ENCODE peak calls at places on chromosomes 1 and 21, in five cellular contexts. Q is fibroblast of the aortic adventitia, D is PC-3, S is MM.1S, K is HFF-Myc. P is an unnamed sample.

GRCh38 chr21:28156590-28156989 is 836.1 kb downstream of the LTN1 start:
- DNase-seq in Q (no peak), D (peak), S (no peak), K (no peak), P (no peak)

GRCh38 chr1:62012821-62013220 is 181.8 kb upstream of the L1TD1 start:
- DNase-seq in Q (no peak), D (no peak), S (no peak), K (no peak), P (no peak)

GRCh38 chr1:184986250-184986649 is 11.9 kb upstream of the NIBAN1 start:
- DNase-seq in Q (peak), D (peak), S (no peak), K (no peak), P (no peak)

GRCh38 chr1:66415830-66416229 is 118.1 kb upstream of the SGIP1 start:
- DNase-seq in Q (no peak), D (no peak), S (no peak), K (no peak), P (no peak)

GRCh38 chr1:71448444-71448843 is 367.6 kb upstream of the ZRANB2 start:
- DNase-seq in Q (no peak), D (no peak), S (no peak), K (no peak), P (no peak)

GRCh38 chr1:1629430-1630190 is 2.4 kb upstream of the MMP23B start:
- DNase-seq in Q (no peak), D (no peak), S (no peak), K (no peak), P (peak)

GRCh38 chr1:112849425-112849966 is 106.5 kb downstream of the SLC16A1 start:
- DNase-seq in Q (no peak), D (peak), S (no peak), K (no peak), P (no peak)

GRCh38 chr1:905071-905749 is 18.5 kb upstream of the SAMD11 start:
- DNase-seq in Q (no peak), D (no peak), S (no peak), K (no peak), P (peak)

GRCh38 chr1:43522776-43523480 is 7.8 kb upstream of the PTPRF start:
- DNase-seq in Q (peak), D (peak), S (no peak), K (peak), P (no peak)

GRCh38 chr21:15174923-15175322 is 110.1 kb upstream of the NRIP1 start:
- DNase-seq in Q (no peak), D (no peak), S (no peak), K (no peak), P (no peak)

GRCh38 chr1:58885998-58886397 is 102.2 kb upstream of the JUN start:
- DNase-seq in Q (no peak), D (no peak), S (no peak), K (no peak), P (no peak)

GRCh38 chr21:18049461-18049860 is 195.2 kb upstream of the CHODL start:
- DNase-seq in Q (no peak), D (no peak), S (no peak), K (no peak), P (no peak)

GRCh38 chr1:10074059-10074854 is 41.5 kb downstream of the UBE4B start:
- DNase-seq in Q (peak), D (peak), S (peak), K (peak), P (peak)

GRCh38 chr1:84505167-84506001 is 802 bp upstream of the SPATA1 start:
- DNase-seq in Q (peak), D (peak), S (peak), K (no peak), P (peak)

GRCh38 chr1:233448290-233448689 is 120.8 kb downstream of the MAP3K21 start:
- DNase-seq in Q (no peak), D (no peak), S (no peak), K (no peak), P (no peak)

GRCh38 chr1:230750576-230750975 is 3.4 kb downstream of the CAPN9 start:
- DNase-seq in Q (no peak), D (peak), S (no peak), K (no peak), P (no peak)

GRCh38 chr1:214241060-214241459 is 39.9 kb upstream of the SMYD2 start:
- DNase-seq in Q (no peak), D (peak), S (no peak), K (no peak), P (no peak)

GRCh38 chr1:184930645-184931044 is 43.7 kb downstream of the NIBAN1 start:
- DNase-seq in Q (no peak), D (peak), S (no peak), K (no peak), P (no peak)

GRCh38 chr1:151568626-151569088 is 28.5 kb downstream of the TUFT1 start:
- DNase-seq in Q (no peak), D (peak), S (no peak), K (no peak), P (no peak)

GRCh38 chr1:89844236-89844807 is 23.5 kb downstream of the LRRC8D start:
- DNase-seq in Q (peak), D (peak), S (no peak), K (no peak), P (peak)

GRCh38 chr1:31327381-31327780 is 30.5 kb downstream of the ZCCHC17 start:
- DNase-seq in Q (peak), D (no peak), S (no peak), K (no peak), P (no peak)

GRCh38 chr21:30058928-30059327 is 107.7 kb downstream of the CLDN17 start:
- DNase-seq in Q (no peak), D (no peak), S (no peak), K (no peak), P (no peak)

GRCh38 chr21:46517361-46517760 is 58.7 kb downstream of the DIP2A start:
- DNase-seq in Q (no peak), D (no peak), S (no peak), K (no peak), P (no peak)

GRCh38 chr1:100791586-100791985 is 72.0 kb downstream of the VCAM1 start:
- DNase-seq in Q (peak), D (no peak), S (no peak), K (no peak), P (no peak)

GRCh38 chr21:37074195-37074510 is 1.1 kb downstream of the TTC3 start:
- DNase-seq in Q (no peak), D (peak), S (no peak), K (no peak), P (no peak)

GRCh38 chr1:201025571-201026002 is 2.1 kb upstream of the KIF21B start:
- DNase-seq in Q (no peak), D (peak), S (peak), K (no peak), P (peak)

GRCh38 chr1:34419662-34420061 is 243.0 kb downstream of the C1orf94 start:
- DNase-seq in Q (peak), D (no peak), S (no peak), K (peak), P (no peak)

GRCh38 chr1:11062965-11063401 is 3.2 kb upstream of the SRM start:
- DNase-seq in Q (no peak), D (no peak), S (no peak), K (no peak), P (peak)

GRCh38 chr1:233885196-233886028 is 19.1 kb upstream of the SLC35F3 start:
- DNase-seq in Q (no peak), D (peak), S (no peak), K (peak), P (no peak)

GRCh38 chr1:223714849-223715709 is 2.7 kb downstream of the CAPN2 start:
- DNase-seq in Q (peak), D (peak), S (no peak), K (peak), P (no peak)
- TF ChIP-seq CTCF in Q (no peak), D (peak), S (no peak), K (no peak), P (no peak)

DNA sequence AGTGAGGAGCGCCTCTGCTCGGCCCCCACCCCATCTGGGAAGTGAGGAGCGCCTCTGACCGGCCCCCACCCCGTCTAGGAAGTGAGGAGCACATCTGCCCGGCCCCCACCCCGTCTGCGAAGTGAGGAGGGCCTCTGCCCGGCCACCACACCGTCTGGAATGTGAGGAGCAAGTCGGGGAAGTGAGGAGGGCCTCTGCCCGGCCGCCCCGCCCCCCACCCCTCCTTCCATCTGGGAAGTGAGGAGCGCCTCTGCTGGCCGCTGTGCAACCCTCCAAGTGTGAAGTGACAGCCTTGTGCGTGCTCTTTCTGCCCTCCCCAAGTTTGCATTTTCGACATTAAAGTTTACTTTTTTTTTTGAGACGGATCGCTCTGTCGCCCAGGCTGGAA is 5.1 kb upstream of the ZZZ3 start:
- DNase-seq in Q (no peak), D (no peak), S (no peak), K (no peak), P (no peak)
- TF ChIP-seq CTCF in Q (peak), D (no peak), S (no peak), K (peak), P (peak)

DNA sequence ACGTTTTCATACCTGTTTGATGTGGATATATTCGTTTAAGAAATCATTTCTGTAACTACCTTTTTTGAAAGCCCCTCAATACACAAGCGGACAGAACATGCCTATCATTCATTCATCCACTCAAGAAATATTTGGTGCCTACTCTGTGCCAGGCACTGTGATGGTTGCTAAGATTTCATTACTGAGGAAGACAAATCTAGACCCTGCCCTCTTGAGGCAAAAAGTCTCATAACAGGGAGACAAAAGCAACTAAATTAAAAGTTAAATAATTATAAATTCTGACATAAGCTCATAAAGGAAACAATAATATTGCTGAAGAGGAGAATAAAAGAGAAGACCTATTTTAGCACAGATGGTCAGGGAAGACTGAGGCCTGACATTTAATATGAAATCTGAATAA is 203.5 kb upstream of the ZNHIT6 start:
- DNase-seq in Q (peak), D (peak), S (no peak), K (peak), P (no peak)
- TF ChIP-seq CTCF in Q (peak), D (peak), S (peak), K (peak), P (no peak)

GRCh38 chr1:165173818-165174217 is 182.7 kb downstream of the LMX1A start:
- DNase-seq in Q (no peak), D (no peak), S (no peak), K (no peak), P (no peak)
- TF ChIP-seq CTCF in Q (no peak), D (no peak), S (no peak), K (no peak), P (no peak)

DNA sequence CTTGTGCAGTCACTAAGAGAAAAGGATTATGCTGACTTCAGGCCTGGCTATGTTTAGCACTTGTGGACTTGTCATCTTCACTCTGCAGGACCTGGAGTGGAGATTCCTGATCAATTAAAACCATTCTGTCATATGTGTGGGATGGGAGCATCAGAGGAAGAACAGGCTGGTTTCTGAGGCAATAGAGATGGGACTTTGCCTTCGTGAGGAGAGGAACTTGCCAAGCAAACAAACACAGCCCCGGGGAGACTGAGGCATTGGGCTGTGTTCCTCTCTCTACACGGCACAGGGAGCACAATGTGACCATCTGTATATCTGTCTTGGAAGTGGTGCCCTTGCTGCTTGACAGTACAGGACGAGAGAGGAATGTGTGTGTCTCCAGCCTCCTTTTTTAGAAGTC is 23.1 kb downstream of the VASH2 start:
- DNase-seq in Q (no peak), D (no peak), S (no peak), K (no peak), P (no peak)
- TF ChIP-seq CTCF in Q (no peak), D (no peak), S (no peak), K (no peak), P (no peak)

DNA sequence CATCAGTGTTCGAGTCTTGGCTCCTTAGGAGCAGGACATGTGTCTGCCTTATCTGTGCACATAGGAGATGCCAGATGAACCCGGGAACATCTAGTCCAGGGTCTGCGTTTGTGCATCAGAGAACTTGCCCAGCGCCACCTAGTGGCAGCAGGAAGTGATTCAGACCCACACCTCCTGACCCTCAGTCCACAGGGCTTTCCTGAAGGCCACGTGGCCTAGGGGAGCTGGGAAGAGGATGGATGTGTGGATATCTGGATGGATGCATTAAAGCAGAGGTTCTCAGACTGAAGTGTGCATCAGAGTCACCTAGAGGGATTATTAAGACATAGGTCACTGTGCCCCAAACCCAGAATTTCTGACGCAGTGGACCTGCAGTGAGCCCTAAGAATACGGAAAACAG is 37.3 kb downstream of the CAPN8 start:
- DNase-seq in Q (peak), D (peak), S (peak), K (peak), P (peak)
- TF ChIP-seq CTCF in Q (peak), D (peak), S (peak), K (peak), P (peak)

DNA sequence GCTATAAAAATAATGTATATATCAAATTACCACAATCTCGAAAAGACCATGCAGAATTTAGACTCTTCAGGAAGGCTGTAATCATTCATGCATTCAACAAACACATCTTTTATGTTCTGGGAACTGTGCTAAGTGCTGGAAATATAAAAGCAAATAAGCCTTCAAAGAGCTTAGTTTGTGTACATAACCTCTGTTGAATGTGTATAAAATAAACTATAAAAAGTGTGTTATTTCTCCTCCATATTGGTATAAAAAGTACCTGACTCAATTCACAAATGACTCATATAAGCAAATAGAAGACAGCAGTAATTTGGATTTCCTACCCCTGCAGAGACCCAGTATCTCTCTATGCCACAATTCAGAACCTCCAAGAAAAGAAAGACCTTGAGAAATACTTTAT is 36.8 kb downstream of the RAB3GAP2 start:
- DNase-seq in Q (no peak), D (peak), S (no peak), K (no peak), P (no peak)
- TF ChIP-seq CTCF in Q (no peak), D (no peak), S (no peak), K (no peak), P (no peak)

GRCh38 chr1:150362721-150363425 is 1.1 kb upstream of the RPRD2 start:
- DNase-seq in Q (no peak), D (no peak), S (no peak), K (no peak), P (no peak)

GRCh38 chr1:150365945-150366344 is 2.0 kb downstream of the RPRD2 start:
- DNase-seq in Q (peak), D (peak), S (no peak), K (no peak), P (peak)

GRCh38 chr1:150366416-150367296 is 2.7 kb downstream of the RPRD2 start:
- DNase-seq in Q (peak), D (peak), S (no peak), K (no peak), P (no peak)

GRCh38 chr1:150363426-150364230 is at the start of gene RPRD2:
- DNase-seq in Q (peak), D (peak), S (peak), K (peak), P (peak)

GRCh38 chr1:150364231-150365003 is 470 bp downstream of the RPRD2 start:
- DNase-seq in Q (peak), D (peak), S (peak), K (no peak), P (peak)
- TF ChIP-seq CTCF in Q (no peak), D (no peak), S (no peak), K (no peak), P (no peak)

DNA sequence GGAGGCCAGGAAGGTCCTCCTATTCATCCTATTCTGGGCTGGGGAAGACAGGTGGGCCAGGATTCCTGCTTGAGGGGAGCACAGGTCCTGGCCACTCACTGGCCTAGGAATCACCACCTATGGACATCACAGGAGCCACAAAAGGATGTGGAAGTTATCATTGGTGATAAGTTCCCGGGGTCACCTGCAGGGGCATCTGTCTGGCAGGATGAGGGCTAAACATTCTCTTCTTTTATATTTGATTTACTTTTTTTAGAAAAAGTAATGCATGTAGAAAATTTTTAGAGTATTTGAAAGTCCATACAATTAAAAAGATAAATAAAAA is 33.2 kb upstream of the KIAA0040 start:
- DNase-seq in Q (no peak), D (no peak), S (no peak), K (no peak), P (no peak)
- TF ChIP-seq CTCF in Q (no peak), D (no peak), S (no peak), K (no peak), P (no peak)